ENCODE peak calls at places on chromosomes 1 and 21, in nine cellular contexts. One of them, this sample, is unnamed.
A peak's percentile ranks its signal among the peaks of the same experiment; 100 is the strongest.

GRCh38 chr1:117347907-117348306 is 19.3 kb upstream of the MAN1A2 start:
- DNase-seq in H9: no peak
- DNase-seq in PC-3: no peak
- DNase-seq in Calu3: no peak
- DNase-seq in RWPE1: no peak
- DNase-seq in IMR-90: no peak
- DNase-seq in GM12864: no peak
- DNase-seq in A549: no peak
- DNase-seq in body of pancreas: no peak
- DNase-seq in this sample: no peak

GRCh38 chr1:67687649-67688048 is 2.6 kb downstream of the GADD45A start:
- DNase-seq in H9: no peak
- DNase-seq in PC-3: peak; percentile 79
- DNase-seq in Calu3: no peak
- DNase-seq in RWPE1: no peak
- DNase-seq in IMR-90: peak; percentile 83
- DNase-seq in GM12864: no peak
- DNase-seq in A549: no peak
- DNase-seq in body of pancreas: no peak
- DNase-seq in this sample: no peak

GRCh38 chr1:153849487-153850185 is 73.1 kb downstream of the GATAD2B start:
- DNase-seq in H9: no peak
- DNase-seq in PC-3: no peak
- DNase-seq in Calu3: no peak
- DNase-seq in RWPE1: no peak
- DNase-seq in IMR-90: no peak
- DNase-seq in GM12864: peak; percentile 76
- DNase-seq in A549: no peak
- DNase-seq in body of pancreas: no peak
- DNase-seq in this sample: no peak

GRCh38 chr1:111214884-111215283 is 12.6 kb upstream of the CHI3L2 start:
- DNase-seq in H9: no peak
- DNase-seq in PC-3: no peak
- DNase-seq in Calu3: no peak
- DNase-seq in RWPE1: no peak
- DNase-seq in IMR-90: no peak
- DNase-seq in GM12864: peak; percentile 79
- DNase-seq in A549: no peak
- DNase-seq in body of pancreas: no peak
- DNase-seq in this sample: no peak

GRCh38 chr21:45546636-45547203 is 4.5 kb upstream of the SLC19A1 start:
- DNase-seq in H9: peak; percentile 6
- DNase-seq in PC-3: no peak
- DNase-seq in Calu3: no peak
- DNase-seq in RWPE1: no peak
- DNase-seq in IMR-90: no peak
- DNase-seq in GM12864: no peak
- DNase-seq in A549: no peak
- DNase-seq in body of pancreas: no peak
- DNase-seq in this sample: no peak

GRCh38 chr1:160116277-160117147 is 953 bp downstream of the ATP1A2 start:
- DNase-seq in H9: no peak
- DNase-seq in PC-3: peak; percentile 39
- DNase-seq in Calu3: no peak
- DNase-seq in RWPE1: peak; percentile 56
- DNase-seq in IMR-90: peak; percentile 44
- DNase-seq in GM12864: no peak
- DNase-seq in A549: peak; percentile 39
- DNase-seq in body of pancreas: no peak
- DNase-seq in this sample: no peak

GRCh38 chr1:156750932-156751723 is at the start of gene HDGF:
- DNase-seq in H9: no peak
- DNase-seq in PC-3: no peak
- DNase-seq in Calu3: peak; percentile 71
- DNase-seq in RWPE1: no peak
- DNase-seq in IMR-90: no peak
- DNase-seq in GM12864: no peak
- DNase-seq in A549: peak; percentile 35
- DNase-seq in body of pancreas: peak; percentile 68
- DNase-seq in this sample: peak; percentile 58

GRCh38 chr1:208431721-208432120 is 187.5 kb upstream of the PLXNA2 start:
- DNase-seq in H9: no peak
- DNase-seq in PC-3: peak; percentile 90
- DNase-seq in Calu3: no peak
- DNase-seq in RWPE1: peak; percentile 4
- DNase-seq in IMR-90: peak; percentile 53
- DNase-seq in GM12864: no peak
- DNase-seq in A549: peak; percentile 13
- DNase-seq in body of pancreas: no peak
- DNase-seq in this sample: no peak

GRCh38 chr1:195462646-195463045 is 1145.6 kb downstream of the KCNT2 start:
- DNase-seq in H9: no peak
- DNase-seq in PC-3: no peak
- DNase-seq in Calu3: no peak
- DNase-seq in RWPE1: peak; percentile 50
- DNase-seq in IMR-90: peak; percentile 45
- DNase-seq in GM12864: no peak
- DNase-seq in A549: no peak
- DNase-seq in body of pancreas: no peak
- DNase-seq in this sample: no peak

GRCh38 chr1:98903726-98904125 is 100.9 kb downstream of the PLPPR5 start:
- DNase-seq in H9: no peak
- DNase-seq in PC-3: peak; percentile 45
- DNase-seq in Calu3: no peak
- DNase-seq in RWPE1: no peak
- DNase-seq in IMR-90: no peak
- DNase-seq in GM12864: no peak
- DNase-seq in A549: no peak
- DNase-seq in body of pancreas: no peak
- DNase-seq in this sample: no peak

GRCh38 chr1:27971674-27972073 is 11.9 kb downstream of the XKR8 start:
- DNase-seq in H9: no peak
- DNase-seq in PC-3: no peak
- DNase-seq in Calu3: no peak
- DNase-seq in RWPE1: no peak
- DNase-seq in IMR-90: no peak
- DNase-seq in GM12864: no peak
- DNase-seq in A549: no peak
- DNase-seq in body of pancreas: no peak
- DNase-seq in this sample: no peak

GRCh38 chr21:42366292-42367010 is at the start of gene TFF1:
- DNase-seq in H9: no peak
- DNase-seq in PC-3: peak; percentile 95
- DNase-seq in Calu3: peak; percentile 34
- DNase-seq in RWPE1: no peak
- DNase-seq in IMR-90: peak; percentile 10
- DNase-seq in GM12864: no peak
- DNase-seq in A549: peak; percentile 85
- DNase-seq in body of pancreas: peak; percentile 29
- DNase-seq in this sample: no peak

DNA sequence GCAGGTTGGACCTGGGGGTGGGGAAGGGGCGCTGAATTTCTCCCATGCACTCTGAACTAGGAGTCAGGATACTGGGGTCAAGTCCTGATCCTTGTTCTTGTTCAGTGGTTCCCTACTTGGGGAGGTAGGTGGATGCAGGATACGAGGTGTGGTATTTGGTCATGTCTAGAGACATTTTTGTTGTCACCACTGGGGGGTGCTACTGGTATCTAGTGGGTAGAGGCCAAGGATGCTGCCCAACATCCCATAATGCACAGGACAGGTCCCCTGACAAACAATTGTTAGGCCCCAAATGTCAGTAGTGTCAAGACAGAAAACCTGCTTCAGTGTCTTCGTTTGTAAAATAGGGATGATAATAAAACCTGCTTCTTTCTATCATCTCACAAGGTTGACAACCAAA is 259.0 kb upstream of the FOXD3 start:
- DNase-seq in H9: peak; percentile 70
- DNase-seq in PC-3: no peak
- DNase-seq in Calu3: peak; percentile 14
- DNase-seq in RWPE1: no peak
- DNase-seq in IMR-90: no peak
- DNase-seq in GM12864: no peak
- DNase-seq in A549: no peak
- DNase-seq in body of pancreas: no peak
- DNase-seq in this sample: no peak
- TF ChIP-seq CTCF in H9: peak; percentile 71
- TF ChIP-seq CTCF in PC-3: peak; percentile 28
- TF ChIP-seq CTCF in Calu3: peak; percentile 26
- TF ChIP-seq CTCF in RWPE1: no peak
- TF ChIP-seq CTCF in IMR-90: no peak
- TF ChIP-seq CTCF in GM12864: peak; percentile 35
- TF ChIP-seq CTCF in A549: no peak
- TF ChIP-seq CTCF in body of pancreas: no peak
- TF ChIP-seq CTCF in this sample: no peak

DNA sequence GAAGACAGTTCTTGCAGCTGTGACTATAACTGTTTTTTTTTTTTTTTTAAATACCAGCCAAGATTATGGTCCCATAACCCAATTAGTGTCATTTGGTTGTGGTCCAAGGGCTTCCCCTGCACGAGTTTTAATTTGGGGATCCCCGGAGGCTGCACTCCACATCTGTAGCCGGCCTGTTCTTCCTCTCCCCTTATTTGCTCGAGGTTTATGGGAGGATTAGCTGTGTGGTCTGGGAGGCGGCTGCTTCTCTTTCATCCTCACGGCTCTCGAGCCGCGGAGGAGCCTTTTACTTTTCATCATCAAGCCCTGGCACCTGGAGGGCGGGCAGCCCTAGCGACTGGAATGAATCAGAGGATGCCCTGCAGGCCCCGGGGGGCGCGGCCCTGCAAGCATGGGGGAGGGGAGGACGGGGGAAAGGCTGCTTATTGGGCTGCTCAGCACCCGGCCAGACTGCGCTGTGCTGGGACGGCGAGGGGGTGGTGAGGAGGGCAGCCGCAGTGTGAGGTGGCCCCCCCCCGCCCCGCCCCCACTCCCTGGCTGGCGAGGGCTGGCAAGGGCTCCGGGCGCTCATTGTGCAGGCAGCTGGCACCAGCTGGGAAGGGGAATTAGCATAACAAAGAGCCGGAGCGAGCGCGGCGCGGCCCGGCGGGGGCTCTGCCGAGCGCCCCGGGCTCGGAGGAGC is 18.5 kb downstream of the SERTAD4 start:
- DNase-seq in H9: peak; percentile 89
- DNase-seq in PC-3: peak; percentile 84
- DNase-seq in Calu3: peak; percentile 59
- DNase-seq in RWPE1: peak; percentile 70
- DNase-seq in IMR-90: no peak
- DNase-seq in GM12864: no peak
- DNase-seq in A549: peak; percentile 33
- DNase-seq in body of pancreas: peak; percentile 39
- DNase-seq in this sample: peak; percentile 65
- TF ChIP-seq CTCF in H9: no peak
- TF ChIP-seq CTCF in PC-3: no peak
- TF ChIP-seq CTCF in Calu3: no peak
- TF ChIP-seq CTCF in RWPE1: no peak
- TF ChIP-seq CTCF in IMR-90: no peak
- TF ChIP-seq CTCF in GM12864: no peak
- TF ChIP-seq CTCF in A549: no peak
- TF ChIP-seq CTCF in body of pancreas: no peak
- TF ChIP-seq CTCF in this sample: no peak

GRCh38 chr1:162013289-162013688 is 10.4 kb downstream of the OLFML2B start:
- DNase-seq in H9: no peak
- DNase-seq in PC-3: no peak
- DNase-seq in Calu3: no peak
- DNase-seq in RWPE1: no peak
- DNase-seq in IMR-90: no peak
- DNase-seq in GM12864: no peak
- DNase-seq in A549: no peak
- DNase-seq in body of pancreas: no peak
- DNase-seq in this sample: no peak
- TF ChIP-seq CTCF in H9: no peak
- TF ChIP-seq CTCF in PC-3: no peak
- TF ChIP-seq CTCF in Calu3: no peak
- TF ChIP-seq CTCF in RWPE1: no peak
- TF ChIP-seq CTCF in IMR-90: no peak
- TF ChIP-seq CTCF in GM12864: no peak
- TF ChIP-seq CTCF in A549: no peak
- TF ChIP-seq CTCF in body of pancreas: no peak
- TF ChIP-seq CTCF in this sample: no peak

DNA sequence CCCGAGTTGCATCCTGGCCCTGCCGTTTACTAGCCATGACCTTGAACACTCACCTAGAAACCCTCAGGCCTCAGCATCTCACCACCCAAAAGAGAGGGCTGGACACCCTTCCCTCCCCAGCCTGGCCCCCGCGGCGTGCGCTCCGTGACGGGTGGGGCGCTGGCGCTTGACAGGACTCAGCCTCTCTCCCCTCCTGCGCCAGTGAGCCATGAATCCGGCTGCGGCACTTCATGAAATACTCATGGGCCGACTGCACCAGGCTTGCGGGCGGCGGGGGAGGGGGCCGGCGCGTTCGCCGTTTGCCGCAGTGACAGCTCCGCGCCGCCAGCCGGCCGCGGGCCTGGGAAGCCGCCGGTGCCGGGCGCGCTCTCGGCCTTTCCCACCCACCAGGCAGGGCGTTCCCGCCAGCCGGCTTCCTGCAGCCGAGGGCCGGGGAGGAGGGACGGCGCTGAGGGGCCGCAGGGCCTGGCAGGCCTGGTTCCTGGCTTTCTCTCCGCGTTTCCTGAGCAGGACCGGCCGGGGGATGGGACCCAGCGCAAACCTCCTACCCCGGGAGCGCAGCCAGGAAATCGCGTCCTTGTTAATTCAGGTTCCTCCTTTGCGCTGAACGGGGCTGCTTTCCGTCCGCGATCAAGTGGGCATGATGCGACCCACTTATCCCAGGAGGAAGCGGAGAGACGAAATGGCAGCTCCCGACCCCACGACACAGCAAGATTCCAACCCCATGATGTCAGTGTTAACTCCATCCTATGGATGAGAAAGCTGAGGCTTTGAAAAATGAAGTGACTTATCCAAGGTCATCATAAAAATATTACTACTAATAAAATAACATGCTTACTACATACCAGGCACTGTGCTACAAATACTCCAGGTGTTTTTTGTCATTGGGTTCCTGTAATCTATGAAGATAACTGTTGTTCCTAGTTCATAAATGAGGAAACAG is 9.1 kb upstream of the LUZP1 start:
- DNase-seq in H9: peak; percentile 70
- DNase-seq in PC-3: peak; percentile 67
- DNase-seq in Calu3: peak; percentile 58
- DNase-seq in RWPE1: peak; percentile 76
- DNase-seq in IMR-90: peak; percentile 75
- DNase-seq in GM12864: no peak
- DNase-seq in A549: peak; percentile 43
- DNase-seq in body of pancreas: peak; percentile 70
- DNase-seq in this sample: peak; percentile 84
- TF ChIP-seq CTCF in H9: peak; percentile 34
- TF ChIP-seq CTCF in PC-3: no peak
- TF ChIP-seq CTCF in Calu3: no peak
- TF ChIP-seq CTCF in RWPE1: no peak
- TF ChIP-seq CTCF in IMR-90: peak; percentile 27
- TF ChIP-seq CTCF in GM12864: peak; percentile 13
- TF ChIP-seq CTCF in A549: no peak
- TF ChIP-seq CTCF in body of pancreas: peak; percentile 40
- TF ChIP-seq CTCF in this sample: no peak

This sample was measured in mesothelial cell of epicardium.